ENCODE peak calls at places on chromosomes 13 and 19, in five cellular contexts. I is SK-N-SH, B is BE2C, Z is dorsolateral prefrontal cortex, X is AG10803. O is an unnamed sample.

GRCh38 chr19:46746281-46746965 is at the start of gene STRN4:
- DNase-seq in I (peak; percentile 99), B (peak; percentile 71), Z (peak; percentile 35), X (peak; percentile 44), O (peak; percentile 89)

GRCh38 chr19:57192993-57193392 is 1.7 kb downstream of the ZNF264 start:
- DNase-seq in I (no peak), B (no peak), Z (no peak), X (no peak), O (no peak)

GRCh38 chr13:86572115-86572514 is 772.9 kb upstream of the SLITRK6 start:
- DNase-seq in I (no peak), B (no peak), Z (no peak), X (no peak), O (no peak)

GRCh38 chr19:512548-513365 is 5.5 kb downstream of the TPGS1 start:
- DNase-seq in I (no peak), B (no peak), Z (no peak), X (no peak), O (no peak)

GRCh38 chr19:1855828-1856255 is 7.5 kb downstream of the KLF16 start:
- DNase-seq in I (no peak), B (no peak), Z (no peak), X (peak; percentile 47), O (peak; percentile 47)

GRCh38 chr19:47996230-47996727 is 1.8 kb downstream of the ELSPBP1 start:
- DNase-seq in I (no peak), B (no peak), Z (no peak), X (no peak), O (no peak)

GRCh38 chr13:41231025-41231677 is 32.2 kb downstream of the MTRF1 start:
- DNase-seq in I (no peak), B (no peak), Z (no peak), X (no peak), O (no peak)

GRCh38 chr13:84481958-84482357 is 599.7 kb upstream of the SLITRK1 start:
- DNase-seq in I (no peak), B (no peak), Z (no peak), X (peak; percentile 78), O (peak; percentile 81)

GRCh38 chr13:99320693-99321481 is 13.7 kb upstream of the GPR183 start:
- DNase-seq in I (no peak), B (no peak), Z (no peak), X (peak; percentile 88), O (peak; percentile 92)

GRCh38 chr19:12899891-12900518 is 9.0 kb downstream of the GCDH start:
- DNase-seq in I (no peak), B (no peak), Z (no peak), X (no peak), O (no peak)

GRCh38 chr13:105196052-105196451 is 1339.4 kb downstream of the EFNB2 start:
- DNase-seq in I (no peak), B (no peak), Z (no peak), X (peak; percentile 54), O (no peak)

GRCh38 chr19:39539165-39539518 is 819 bp downstream of the EID2 start:
- DNase-seq in I (no peak), B (no peak), Z (no peak), X (peak; percentile 36), O (no peak)

GRCh38 chr19:20278342-20278741 is 111.3 kb downstream of the ZNF486 start:
- DNase-seq in I (no peak), B (no peak), Z (no peak), X (no peak), O (peak; percentile 70)

GRCh38 chr13:21849323-21849722 is 178.4 kb downstream of the FGF9 start:
- DNase-seq in I (peak; percentile 26), B (no peak), Z (no peak), X (peak; percentile 24), O (no peak)

GRCh38 chr13:39600766-39601165 is 2.2 kb downstream of the LHFPL6 start:
- DNase-seq in I (no peak), B (no peak), Z (peak; percentile 81), X (no peak), O (no peak)

GRCh38 chr19:3146677-3147100 is 10.9 kb downstream of the GNA15 start:
- DNase-seq in I (peak; percentile 79), B (peak; percentile 51), Z (no peak), X (no peak), O (peak; percentile 23)

GRCh38 chr13:19644947-19645439 is 11.5 kb downstream of the MPHOSPH8 start:
- DNase-seq in I (no peak), B (no peak), Z (no peak), X (no peak), O (no peak)

GRCh38 chr19:55508120-55508519 is 19.9 kb downstream of the SSC5D start:
- DNase-seq in I (no peak), B (no peak), Z (no peak), X (no peak), O (no peak)

GRCh38 chr19:1676351-1677266 is 24.2 kb upstream of the TCF3 start:
- DNase-seq in I (no peak), B (no peak), Z (no peak), X (no peak), O (no peak)

DNA sequence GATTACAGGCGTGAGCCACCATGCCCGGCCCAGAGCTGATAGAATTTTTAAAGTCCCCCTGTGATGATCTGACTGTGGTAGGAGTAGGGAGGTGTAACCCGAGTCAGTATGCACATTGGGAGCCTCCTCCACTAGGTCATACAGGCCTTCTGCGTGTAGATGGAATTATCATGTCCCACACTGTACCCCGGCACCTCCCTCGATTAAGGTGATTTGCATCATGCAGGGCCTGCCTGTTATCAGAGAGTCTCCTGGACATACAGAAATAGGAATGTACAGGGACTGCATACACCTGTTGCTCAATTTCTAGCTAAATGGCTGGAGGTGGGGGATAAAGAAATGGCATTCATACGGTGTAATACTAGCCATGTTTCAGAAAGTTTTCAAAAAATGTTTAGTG is 922 bp upstream of the ERVK3-1 start:
- DNase-seq in I (no peak), B (no peak), Z (no peak), X (no peak), O (no peak)
- H3K4me3 ChIP-seq in I (no peak overlapping the region), B (no peak overlapping the region), Z (peak overlapping the region; percentile 95), X (no peak overlapping the region), O (peak overlapping the region; percentile 90)

GRCh38 chr19:49193822-49194394 is 36.3 kb downstream of the TRPM4 start:
- DNase-seq in I (no peak), B (no peak), Z (no peak), X (no peak), O (no peak)

GRCh38 chr19:49190781-49191180 is 33.2 kb downstream of the TRPM4 start:
- DNase-seq in I (no peak), B (no peak), Z (no peak), X (no peak), O (no peak)

GRCh38 chr19:49186108-49186507 is 28.5 kb downstream of the TRPM4 start:
- DNase-seq in I (no peak), B (no peak), Z (no peak), X (no peak), O (no peak)

GRCh38 chr19:49188626-49189200 is 31.1 kb downstream of the TRPM4 start:
- DNase-seq in I (no peak), B (no peak), Z (no peak), X (no peak), O (no peak)

DNA sequence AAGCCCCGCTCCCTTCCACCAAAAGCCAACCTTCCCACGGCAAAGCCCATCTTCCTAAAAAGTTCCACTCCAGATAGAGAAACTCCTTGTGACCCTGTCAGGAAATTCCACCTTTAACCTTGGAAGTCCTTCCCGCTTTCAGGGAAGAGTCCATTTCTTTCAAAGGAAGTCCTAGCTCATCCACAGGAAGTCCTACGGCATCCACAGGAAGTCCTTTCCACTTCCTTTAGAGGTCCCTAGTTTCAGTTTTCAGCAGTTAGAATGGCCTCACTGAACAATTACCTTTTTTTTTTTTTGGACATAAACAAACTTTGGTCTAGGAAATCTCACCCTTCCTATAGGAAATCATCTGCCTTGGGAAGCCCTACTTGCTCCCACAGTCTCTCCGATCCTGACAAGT is 31.7 kb downstream of the TRPM4 start:
- DNase-seq in I (no peak), B (no peak), Z (no peak), X (no peak), O (no peak)
- H3K4me3 ChIP-seq in I (no peak overlapping the region), B (no peak overlapping the region), Z (no peak overlapping the region), X (no peak overlapping the region), O (no peak overlapping the region)

GRCh38 chr19:51800849-51801244 is 5.9 kb downstream of the FPR3 start:
- DNase-seq in I (no peak), B (no peak), Z (no peak), X (no peak), O (no peak)

GRCh38 chr19:51798127-51798526 is 3.2 kb downstream of the FPR3 start:
- DNase-seq in I (no peak), B (no peak), Z (no peak), X (no peak), O (no peak)

GRCh38 chr19:51799311-51799997 is 4.5 kb downstream of the FPR3 start:
- DNase-seq in I (peak; percentile 14), B (peak; percentile 52), Z (no peak), X (peak; percentile 99), O (peak; percentile 91)

GRCh38 chr19:51799998-51800848 is 5.3 kb downstream of the FPR3 start:
- DNase-seq in I (no peak), B (no peak), Z (no peak), X (no peak), O (no peak)

DNA sequence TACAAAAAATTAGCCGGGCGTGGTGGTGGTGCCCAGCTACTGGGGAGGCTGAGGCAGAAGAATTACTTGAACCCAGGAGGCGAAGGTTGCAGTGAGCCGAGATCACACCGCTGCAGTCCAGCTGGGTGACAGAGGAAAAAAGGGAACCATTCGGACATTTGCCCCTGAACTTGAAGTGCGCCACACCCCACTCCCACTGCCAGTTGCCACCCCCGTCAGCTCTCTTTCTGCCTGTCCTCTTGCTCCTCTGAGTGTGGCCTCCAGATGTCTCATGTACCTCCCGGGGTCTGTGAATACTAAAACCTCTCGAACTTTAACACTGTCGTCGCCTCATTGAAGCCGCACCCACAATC is 4.0 kb downstream of the FPR3 start:
- DNase-seq in I (no peak), B (no peak), Z (no peak), X (no peak), O (no peak)
- H3K4me3 ChIP-seq in I (no peak overlapping the region), B (no peak overlapping the region), Z (no peak overlapping the region), X (peak overlapping the region; percentile 27), O (peak overlapping the region; percentile 47)

DNA sequence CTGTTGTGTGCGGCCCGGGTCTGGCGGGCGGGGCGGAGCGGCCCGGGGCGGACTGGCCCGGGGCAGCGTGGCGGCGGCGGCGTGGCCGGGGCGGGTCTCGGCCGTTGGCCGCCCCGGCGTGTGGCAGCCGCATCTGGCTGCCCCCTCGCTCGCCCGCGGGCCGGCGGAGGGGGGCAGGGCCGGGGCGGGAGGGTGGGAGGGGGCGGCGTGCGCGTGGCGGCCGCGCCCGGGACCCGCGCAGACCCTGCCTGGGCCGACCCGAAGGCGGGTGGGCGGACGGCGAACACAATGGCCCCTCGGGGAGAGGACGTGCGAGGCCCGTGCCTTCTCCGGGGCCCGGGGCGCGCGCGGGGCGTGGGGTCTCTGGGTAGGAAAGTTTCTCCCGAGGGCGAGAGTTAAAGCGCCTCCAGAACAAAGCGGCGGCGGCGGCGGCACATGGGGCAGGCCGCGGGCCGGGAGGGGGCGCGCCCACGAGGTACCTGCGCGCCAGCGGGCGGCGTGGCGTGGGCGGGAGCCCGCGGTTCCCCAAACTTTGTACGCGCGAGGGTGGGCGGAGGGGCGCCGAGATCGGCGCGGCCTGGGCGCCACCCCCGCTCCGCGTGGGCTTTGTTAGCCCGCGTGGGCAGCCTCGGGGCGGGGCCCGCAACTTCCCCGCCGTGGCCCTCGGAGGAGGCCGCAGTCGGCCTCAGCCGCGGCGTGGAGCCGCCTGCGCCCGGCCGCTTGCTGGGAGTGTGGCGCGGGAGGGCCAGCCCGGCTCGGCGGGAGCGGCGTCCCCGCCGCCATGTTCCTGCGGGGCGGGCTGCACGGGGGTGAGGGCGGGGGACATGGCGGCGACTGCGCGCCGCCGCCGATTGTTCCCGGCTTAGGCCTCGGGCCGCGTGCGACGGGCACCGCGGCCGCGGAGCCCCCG is 764 bp downstream of the MIR17HG start:
- DNase-seq in I (no peak), B (peak; percentile 55), Z (peak; percentile 51), X (peak; percentile 58), O (peak; percentile 71)
- H3K4me3 ChIP-seq in I (peak overlapping the region; percentile 79), B (peak overlapping the region; percentile 55), Z (peak overlapping the region; percentile 70), X (peak overlapping the region; percentile 72), O (peak overlapping the region; percentile 92)

GRCh38 chr13:94344126-94344863 is 135.2 kb downstream of the DCT start:
- DNase-seq in I (no peak), B (no peak), Z (no peak), X (no peak), O (peak; percentile 45)
- H3K4me3 ChIP-seq in I (no peak overlapping the region), B (no peak overlapping the region), Z (no peak overlapping the region), X (no peak overlapping the region), O (peak overlapping the region; percentile 48)

O was measured in adipocyte.